ENCODE peak calls at places on chromosomes 2 and 18, in nine cellular contexts. P is K562; Z is heart left ventricle; J is dorsolateral prefrontal cortex; E is CD4-positive, alpha-beta memory T cell; X is OCI-LY7; F is breast epithelium; K is hepatocyte; Q is right cardiac atrium. L is an unnamed sample.

GRCh38 chr18:55328301-55328700 is 259.7 kb downstream of the TCF4 start:
- DNase-seq in P (no peak), Z (no peak), J (no peak), E (no peak), X (no peak), F (no peak), K (no peak), Q (no peak), L (no peak)

GRCh38 chr18:21192308-21192624 is 49.8 kb upstream of the GREB1L start:
- DNase-seq in P (no peak), Z (no peak), J (no peak), E (no peak), X (no peak), F (no peak), K (no peak), Q (no peak), L (no peak)

GRCh38 chr2:241859436-241860183 is 916 bp upstream of the PDCD1 start:
- DNase-seq in P (peak; percentile 62), Z (peak; percentile 79), J (peak; percentile 65), E (peak; percentile 26), X (no peak), F (no peak), K (no peak), Q (peak; percentile 88), L (peak; percentile 49)

GRCh38 chr2:21291281-21291825 is 167.6 kb downstream of the TDRD15 start:
- DNase-seq in P (no peak), Z (no peak), J (no peak), E (no peak), X (no peak), F (no peak), K (no peak), Q (no peak), L (no peak)

GRCh38 chr2:203328735-203329549 is 748 bp downstream of the ABI2 start:
- DNase-seq in P (peak; percentile 55), Z (peak; percentile 69), J (no peak), E (peak; percentile 30), X (peak; percentile 50), F (no peak), K (peak; percentile 75), Q (peak; percentile 66), L (peak; percentile 20)

GRCh38 chr18:37778417-37779165 is 213.0 kb upstream of the CELF4 start:
- DNase-seq in P (peak; percentile 68), Z (peak; percentile 73), J (peak; percentile 79), E (no peak), X (peak; percentile 2), F (no peak), K (peak; percentile 84), Q (peak; percentile 82), L (peak; percentile 67)

GRCh38 chr2:45778720-45779171 is 127.3 kb downstream of the PRKCE start:
- DNase-seq in P (peak; percentile 87), Z (no peak), J (no peak), E (peak; percentile 70), X (peak; percentile 82), F (no peak), K (peak; percentile 70), Q (peak; percentile 76), L (peak; percentile 88)

GRCh38 chr18:57353137-57353939 is 981 bp downstream of the ST8SIA3 start:
- DNase-seq in P (no peak), Z (no peak), J (no peak), E (no peak), X (no peak), F (no peak), K (peak; percentile 19), Q (no peak), L (peak; percentile 18)

GRCh38 chr2:180647651-180648050 is 332.8 kb upstream of the UBE2E3 start:
- DNase-seq in P (no peak), Z (no peak), J (no peak), E (no peak), X (no peak), F (no peak), K (no peak), Q (peak; percentile 62), L (no peak)

GRCh38 chr2:72142743-72143440 is 4.8 kb downstream of the CYP26B1 start:
- DNase-seq in P (no peak), Z (peak; percentile 83), J (no peak), E (no peak), X (no peak), F (peak; percentile 46), K (peak; percentile 86), Q (peak; percentile 93), L (peak; percentile 43)

GRCh38 chr2:70140978-70141753 is 49.7 kb downstream of the C2orf42 start:
- DNase-seq in P (peak; percentile 34), Z (no peak), J (no peak), E (peak; percentile 60), X (peak; percentile 86), F (peak; percentile 80), K (peak; percentile 86), Q (peak; percentile 66), L (peak; percentile 82)

GRCh38 chr18:44744206-44745180 is 63.8 kb downstream of the SETBP1 start:
- DNase-seq in P (peak; percentile 12), Z (peak; percentile 72), J (peak; percentile 62), E (no peak), X (no peak), F (no peak), K (no peak), Q (peak; percentile 79), L (peak; percentile 62)

GRCh38 chr18:21904856-21905255 is 164.3 kb downstream of the MIB1 start:
- DNase-seq in P (no peak), Z (no peak), J (no peak), E (no peak), X (no peak), F (no peak), K (peak; percentile 42), Q (peak; percentile 81), L (no peak)

GRCh38 chr2:178409261-178409660 is 41.7 kb downstream of the PRKRA start:
- DNase-seq in P (no peak), Z (no peak), J (no peak), E (no peak), X (no peak), F (no peak), K (no peak), Q (no peak), L (no peak)

GRCh38 chr2:178401994-178402437 is 49.0 kb downstream of the PRKRA start:
- DNase-seq in P (peak; percentile 23), Z (no peak), J (no peak), E (no peak), X (no peak), F (no peak), K (no peak), Q (no peak), L (no peak)

GRCh38 chr2:178404380-178404767 is 46.6 kb downstream of the PRKRA start:
- DNase-seq in P (no peak), Z (no peak), J (no peak), E (no peak), X (peak; percentile 37), F (peak; percentile 58), K (no peak), Q (no peak), L (no peak)

GRCh38 chr2:178403671-178404379 is 47.1 kb downstream of the PRKRA start:
- DNase-seq in P (no peak), Z (no peak), J (no peak), E (no peak), X (no peak), F (no peak), K (no peak), Q (no peak), L (no peak)
- H3K27ac ChIP-seq in P (no peak overlapping the region), Z (no peak overlapping the region), J (no peak overlapping the region), E (no peak overlapping the region), X (no peak overlapping the region), F (no peak overlapping the region), K (no peak overlapping the region), Q (no peak overlapping the region), L (no peak overlapping the region)

DNA sequence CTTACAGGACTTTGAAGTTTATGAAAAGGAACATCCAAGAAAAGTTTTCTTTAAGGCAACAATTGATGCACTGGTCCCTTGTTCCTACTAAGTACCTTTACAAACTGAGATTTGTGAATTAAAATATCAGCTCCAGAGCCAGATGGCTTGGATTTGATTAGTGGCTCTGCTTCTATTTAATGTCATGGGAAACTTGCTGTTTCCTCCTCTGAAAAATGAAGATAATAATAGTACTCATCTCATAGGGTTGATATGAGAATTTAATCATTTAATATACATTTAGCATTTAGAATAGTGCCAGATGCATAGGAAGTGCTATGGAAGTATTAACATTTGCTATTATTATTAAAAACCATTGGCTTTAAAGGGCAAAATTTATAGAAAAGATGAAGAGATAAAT is 2.6 kb upstream of the GAREM1 start:
- DNase-seq in P (no peak), Z (no peak), J (no peak), E (no peak), X (no peak), F (no peak), K (no peak), Q (no peak), L (no peak)
- H3K27ac ChIP-seq in P (no peak overlapping the region), Z (no peak overlapping the region), J (no peak overlapping the region), E (no peak overlapping the region), X (no peak overlapping the region), F (no peak overlapping the region), K (no peak overlapping the region), Q (no peak overlapping the region), L (no peak overlapping the region)

GRCh38 chr2:232276084-232276738 is 102.3 kb upstream of the ALPP start:
- DNase-seq in P (no peak), Z (no peak), J (no peak), E (no peak), X (no peak), F (peak; percentile 73), K (no peak), Q (no peak), L (no peak)

GRCh38 chr2:232275670-232276069 is 102.9 kb upstream of the ALPP start:
- DNase-seq in P (no peak), Z (no peak), J (no peak), E (no peak), X (peak; percentile 18), F (no peak), K (no peak), Q (no peak), L (no peak)

GRCh38 chr2:232269867-232270266 is 108.7 kb upstream of the ALPP start:
- DNase-seq in P (no peak), Z (no peak), J (no peak), E (no peak), X (no peak), F (no peak), K (no peak), Q (no peak), L (no peak)

GRCh38 chr2:232276739-232277313 is 101.7 kb upstream of the ALPP start:
- DNase-seq in P (no peak), Z (no peak), J (no peak), E (no peak), X (no peak), F (no peak), K (no peak), Q (no peak), L (no peak)

GRCh38 chr2:232273903-232274598 is 104.5 kb upstream of the ALPP start:
- DNase-seq in P (no peak), Z (no peak), J (no peak), E (no peak), X (no peak), F (no peak), K (no peak), Q (no peak), L (no peak)
- H3K27ac ChIP-seq in P (no peak overlapping the region), Z (no peak overlapping the region), J (peak overlapping the region; percentile 59), E (no peak overlapping the region), X (no peak overlapping the region), F (no peak overlapping the region), K (no peak overlapping the region), Q (no peak overlapping the region), L (no peak overlapping the region)

GRCh38 chr2:16756831-16757644 is 91.4 kb upstream of the CYRIA start:
- DNase-seq in P (peak; percentile 82), Z (peak; percentile 87), J (peak; percentile 86), E (peak; percentile 36), X (peak; percentile 79), F (peak; percentile 82), K (peak; percentile 85), Q (peak; percentile 87), L (peak; percentile 77)

GRCh38 chr2:16750175-16750924 is 84.7 kb upstream of the CYRIA start:
- DNase-seq in P (no peak), Z (no peak), J (no peak), E (no peak), X (no peak), F (no peak), K (no peak), Q (no peak), L (no peak)

GRCh38 chr2:16755377-16755776 is 89.7 kb upstream of the CYRIA start:
- DNase-seq in P (no peak), Z (no peak), J (no peak), E (no peak), X (no peak), F (no peak), K (no peak), Q (peak; percentile 43), L (peak; percentile 14)
- H3K27ac ChIP-seq in P (no peak overlapping the region), Z (no peak overlapping the region), J (no peak overlapping the region), E (no peak overlapping the region), X (no peak overlapping the region), F (no peak overlapping the region), K (no peak overlapping the region), Q (no peak overlapping the region), L (no peak overlapping the region)

L was measured in body of pancreas.